ENCODE peak calls at places on chromosomes 13 and 19, in four cellular contexts. One of them, this sample, is unnamed.
A peak's percentile ranks its signal among the peaks of the same experiment; 100 is the strongest.

GRCh38 chr13:22594041-22594440 is 586.7 kb upstream of the SGCG start:
- DNase-seq in mucosa of descending colon: no peak
- DNase-seq in neural crest cell: no peak
- DNase-seq in pons: no peak
- DNase-seq in this sample: no peak

GRCh38 chr13:50529154-50529882 is 314.2 kb downstream of the DLEU7 start:
- DNase-seq in mucosa of descending colon: peak; percentile 89
- DNase-seq in neural crest cell: no peak
- DNase-seq in pons: peak; percentile 73
- DNase-seq in this sample: peak; percentile 25

GRCh38 chr19:16376649-16377048 is 52.0 kb downstream of the KLF2 start:
- DNase-seq in mucosa of descending colon: peak; percentile 31
- DNase-seq in neural crest cell: peak; percentile 27
- DNase-seq in pons: no peak
- DNase-seq in this sample: no peak

GRCh38 chr19:38975214-38975860 is at the start of gene FBXO17:
- DNase-seq in mucosa of descending colon: peak; percentile 42
- DNase-seq in neural crest cell: peak; percentile 39
- DNase-seq in pons: no peak
- DNase-seq in this sample: no peak

GRCh38 chr13:113560645-113561416 is 23.7 kb upstream of the TFDP1 start:
- DNase-seq in mucosa of descending colon: no peak
- DNase-seq in neural crest cell: no peak
- DNase-seq in pons: no peak
- DNase-seq in this sample: no peak

GRCh38 chr19:46784262-46785053 is 3.9 kb downstream of the SLC1A5 start:
- DNase-seq in mucosa of descending colon: peak; percentile 88
- DNase-seq in neural crest cell: peak; percentile 51
- DNase-seq in pons: no peak
- DNase-seq in this sample: peak; percentile 25

GRCh38 chr13:73310366-73310765 is 251.6 kb downstream of the KLF5 start:
- DNase-seq in mucosa of descending colon: no peak
- DNase-seq in neural crest cell: no peak
- DNase-seq in pons: no peak
- DNase-seq in this sample: no peak

GRCh38 chr13:37105251-37105714 is at the start of gene CSNK1A1L:
- DNase-seq in mucosa of descending colon: no peak
- DNase-seq in neural crest cell: no peak
- DNase-seq in pons: no peak
- DNase-seq in this sample: no peak

GRCh38 chr13:49210114-49210513 is 10.0 kb upstream of the MLNR start:
- DNase-seq in mucosa of descending colon: no peak
- DNase-seq in neural crest cell: no peak
- DNase-seq in pons: no peak
- DNase-seq in this sample: no peak

GRCh38 chr19:55579766-55580621 is 654 bp downstream of the ZNF579 start:
- DNase-seq in mucosa of descending colon: peak; percentile 48
- DNase-seq in neural crest cell: no peak
- DNase-seq in pons: no peak
- DNase-seq in this sample: no peak

GRCh38 chr19:4590559-4590958 is 31.1 kb upstream of the SEMA6B start:
- DNase-seq in mucosa of descending colon: no peak
- DNase-seq in neural crest cell: no peak
- DNase-seq in pons: no peak
- DNase-seq in this sample: no peak

GRCh38 chr19:45887311-45887710 is 1.4 kb upstream of the IRF2BP1 start:
- DNase-seq in mucosa of descending colon: no peak
- DNase-seq in neural crest cell: no peak
- DNase-seq in pons: no peak
- DNase-seq in this sample: no peak

GRCh38 chr19:47445937-47446402 is 25.7 kb downstream of the SLC8A2 start:
- DNase-seq in mucosa of descending colon: peak; percentile 55
- DNase-seq in neural crest cell: no peak
- DNase-seq in pons: no peak
- DNase-seq in this sample: no peak

GRCh38 chr19:39953915-39954314 is 17.1 kb upstream of the PSMC4 start:
- DNase-seq in mucosa of descending colon: no peak
- DNase-seq in neural crest cell: no peak
- DNase-seq in pons: no peak
- DNase-seq in this sample: no peak

GRCh38 chr13:36764957-36765356 is 54.1 kb upstream of the RFXAP start:
- DNase-seq in mucosa of descending colon: no peak
- DNase-seq in neural crest cell: no peak
- DNase-seq in pons: no peak
- DNase-seq in this sample: no peak

GRCh38 chr19:17847538-17848366 is at the start of gene JAK3:
- DNase-seq in mucosa of descending colon: peak; percentile 70
- DNase-seq in neural crest cell: peak; percentile 75
- DNase-seq in pons: peak; percentile 22
- DNase-seq in this sample: no peak

GRCh38 chr19:4066682-4067395 is at the start of gene ZBTB7A:
- DNase-seq in mucosa of descending colon: peak; percentile 89
- DNase-seq in neural crest cell: peak; percentile 59
- DNase-seq in pons: peak; percentile 54
- DNase-seq in this sample: no peak

GRCh38 chr19:9986787-9987281 is 23.5 kb downstream of the COL5A3 start:
- DNase-seq in mucosa of descending colon: no peak
- DNase-seq in neural crest cell: no peak
- DNase-seq in pons: peak; percentile 77
- DNase-seq in this sample: no peak

GRCh38 chr13:64912141-64912540 is 2318.0 kb downstream of the PCDH9 start:
- DNase-seq in mucosa of descending colon: no peak
- DNase-seq in neural crest cell: no peak
- DNase-seq in pons: no peak
- DNase-seq in this sample: no peak

GRCh38 chr19:7622933-7623685 is 6.2 kb downstream of the XAB2 start:
- DNase-seq in mucosa of descending colon: no peak
- DNase-seq in neural crest cell: no peak
- DNase-seq in pons: no peak
- DNase-seq in this sample: no peak

GRCh38 chr19:47227347-47228167 is 3.4 kb downstream of the BBC3 start:
- DNase-seq in mucosa of descending colon: peak; percentile 89
- DNase-seq in neural crest cell: peak; percentile 93
- DNase-seq in pons: peak; percentile 55
- DNase-seq in this sample: peak; percentile 48

GRCh38 chr13:27401210-27401609 is 23.2 kb upstream of the GTF3A start:
- DNase-seq in mucosa of descending colon: peak; percentile 67
- DNase-seq in neural crest cell: no peak
- DNase-seq in pons: peak; percentile 56
- DNase-seq in this sample: no peak

GRCh38 chr13:67143544-67144115 is 86.5 kb downstream of the PCDH9 start:
- DNase-seq in mucosa of descending colon: no peak
- DNase-seq in neural crest cell: no peak
- DNase-seq in pons: no peak
- DNase-seq in this sample: no peak

GRCh38 chr13:22665531-22665930 is 515.2 kb upstream of the SGCG start:
- DNase-seq in mucosa of descending colon: no peak
- DNase-seq in neural crest cell: no peak
- DNase-seq in pons: no peak
- DNase-seq in this sample: no peak

GRCh38 chr13:76619631-76620030 is 266.6 kb downstream of the KCTD12 start:
- DNase-seq in mucosa of descending colon: no peak
- DNase-seq in neural crest cell: no peak
- DNase-seq in pons: no peak
- DNase-seq in this sample: no peak

GRCh38 chr13:27578121-27579030 is 42.0 kb downstream of the LNX2 start:
- DNase-seq in mucosa of descending colon: no peak
- DNase-seq in neural crest cell: no peak
- DNase-seq in pons: peak; percentile 76
- DNase-seq in this sample: no peak

GRCh38 chr13:101700598-101700997 is 248.1 kb downstream of the ITGBL1 start:
- DNase-seq in mucosa of descending colon: no peak
- DNase-seq in neural crest cell: no peak
- DNase-seq in pons: peak; percentile 45
- DNase-seq in this sample: no peak

GRCh38 chr13:111122056-111122455 is 6.9 kb downstream of the ARHGEF7 start:
- DNase-seq in mucosa of descending colon: no peak
- DNase-seq in neural crest cell: no peak
- DNase-seq in pons: no peak
- DNase-seq in this sample: no peak

GRCh38 chr13:44934724-44935123 is 54.5 kb downstream of the NUFIP1 start:
- DNase-seq in mucosa of descending colon: no peak
- DNase-seq in neural crest cell: no peak
- DNase-seq in pons: no peak
- DNase-seq in this sample: no peak

GRCh38 chr13:106796280-106797047 is 228.5 kb upstream of the ARGLU1 start:
- DNase-seq in mucosa of descending colon: no peak
- DNase-seq in neural crest cell: no peak
- DNase-seq in pons: no peak
- DNase-seq in this sample: no peak

GRCh38 chr19:18868380-18869230 is 27.4 kb downstream of the CERS1 start:
- DNase-seq in mucosa of descending colon: no peak
- DNase-seq in neural crest cell: no peak
- DNase-seq in pons: no peak
- DNase-seq in this sample: no peak

GRCh38 chr13:78600317-78600899 is 2.9 kb downstream of the POU4F1 start:
- DNase-seq in mucosa of descending colon: no peak
- DNase-seq in neural crest cell: no peak
- DNase-seq in pons: no peak
- DNase-seq in this sample: no peak

GRCh38 chr13:77325371-77325941 is 1.4 kb downstream of the MYCBP2 start:
- DNase-seq in mucosa of descending colon: no peak
- DNase-seq in neural crest cell: no peak
- DNase-seq in pons: peak; percentile 56
- DNase-seq in this sample: no peak

GRCh38 chr19:12669272-12670158 is 2.9 kb downstream of the WDR83 start:
- DNase-seq in mucosa of descending colon: peak; percentile 85
- DNase-seq in neural crest cell: peak; percentile 67
- DNase-seq in pons: peak; percentile 91
- DNase-seq in this sample: peak; percentile 47

GRCh38 chr13:65917731-65918130 is 1312.4 kb downstream of the PCDH9 start:
- DNase-seq in mucosa of descending colon: no peak
- DNase-seq in neural crest cell: no peak
- DNase-seq in pons: no peak
- DNase-seq in this sample: no peak

GRCh38 chr13:101942535-101943157 is 459.2 kb downstream of the FGF14 start:
- DNase-seq in mucosa of descending colon: no peak
- DNase-seq in neural crest cell: no peak
- DNase-seq in pons: no peak
- DNase-seq in this sample: no peak

GRCh38 chr13:106619688-106620555 is 52.0 kb upstream of the ARGLU1 start:
- DNase-seq in mucosa of descending colon: no peak
- DNase-seq in neural crest cell: peak; percentile 9
- DNase-seq in pons: peak; percentile 71
- DNase-seq in this sample: no peak

GRCh38 chr19:4075373-4075772 is 8.7 kb upstream of the ZBTB7A start:
- DNase-seq in mucosa of descending colon: peak; percentile 26
- DNase-seq in neural crest cell: no peak
- DNase-seq in pons: no peak
- DNase-seq in this sample: no peak

GRCh38 chr13:101264931-101265330 is 151.4 kb downstream of the NALCN start:
- DNase-seq in mucosa of descending colon: no peak
- DNase-seq in neural crest cell: no peak
- DNase-seq in pons: no peak
- DNase-seq in this sample: no peak